ENCODE peak calls at places on chromosomes 2 and 18, in six cellular contexts. One of them, this sample, is unnamed.

GRCh38 chr2:74917702-74918619 is 40.5 kb upstream of the POLE4 start:
- DNase-seq in dorsolateral prefrontal cortex: no peak
- DNase-seq in body of pancreas: no peak
- DNase-seq in AG09309: peak
- DNase-seq in tibial nerve: no peak
- DNase-seq in neural progenitor cell: no peak
- DNase-seq in this sample: no peak

GRCh38 chr18:48615566-48616401 is 77.0 kb downstream of the CTIF start:
- DNase-seq in AG09309: no peak
- DNase-seq in neural progenitor cell: no peak
- DNase-seq in body of pancreas: peak
- DNase-seq in tibial nerve: no peak
- DNase-seq in dorsolateral prefrontal cortex: no peak
- DNase-seq in this sample: no peak

GRCh38 chr2:33273479-33273878 is 203.0 kb upstream of the RASGRP3 start:
- DNase-seq in dorsolateral prefrontal cortex: no peak
- DNase-seq in body of pancreas: no peak
- DNase-seq in AG09309: no peak
- DNase-seq in tibial nerve: no peak
- DNase-seq in neural progenitor cell: no peak
- DNase-seq in this sample: no peak

GRCh38 chr18:72672364-72673151 is 128.4 kb upstream of the CBLN2 start:
- DNase-seq in dorsolateral prefrontal cortex: no peak
- DNase-seq in neural progenitor cell: peak
- DNase-seq in body of pancreas: no peak
- DNase-seq in tibial nerve: no peak
- DNase-seq in AG09309: peak
- DNase-seq in this sample: no peak

GRCh38 chr2:37993135-37993534 is 68.0 kb downstream of the RMDN2 start:
- DNase-seq in body of pancreas: no peak
- DNase-seq in AG09309: no peak
- DNase-seq in neural progenitor cell: no peak
- DNase-seq in dorsolateral prefrontal cortex: no peak
- DNase-seq in tibial nerve: no peak
- DNase-seq in this sample: no peak

GRCh38 chr2:68643011-68643873 is at the start of gene PROKR1:
- DNase-seq in body of pancreas: peak
- DNase-seq in neural progenitor cell: peak
- DNase-seq in AG09309: no peak
- DNase-seq in tibial nerve: no peak
- DNase-seq in dorsolateral prefrontal cortex: no peak
- DNase-seq in this sample: no peak

GRCh38 chr2:110740747-110741349 is 8.5 kb downstream of the ACOXL start:
- DNase-seq in body of pancreas: no peak
- DNase-seq in AG09309: no peak
- DNase-seq in tibial nerve: no peak
- DNase-seq in neural progenitor cell: no peak
- DNase-seq in dorsolateral prefrontal cortex: no peak
- DNase-seq in this sample: no peak

GRCh38 chr2:188303363-188304031 is 11.8 kb downstream of the GULP1 start:
- DNase-seq in AG09309: no peak
- DNase-seq in tibial nerve: no peak
- DNase-seq in neural progenitor cell: peak
- DNase-seq in body of pancreas: no peak
- DNase-seq in dorsolateral prefrontal cortex: no peak
- DNase-seq in this sample: no peak

GRCh38 chr2:15783489-15783888 is 156.9 kb upstream of the MYCN start:
- DNase-seq in tibial nerve: no peak
- DNase-seq in body of pancreas: no peak
- DNase-seq in AG09309: no peak
- DNase-seq in neural progenitor cell: no peak
- DNase-seq in dorsolateral prefrontal cortex: no peak
- DNase-seq in this sample: no peak

GRCh38 chr2:158610059-158610458 is 153.3 kb downstream of the PKP4 start:
- DNase-seq in dorsolateral prefrontal cortex: no peak
- DNase-seq in neural progenitor cell: no peak
- DNase-seq in body of pancreas: no peak
- DNase-seq in tibial nerve: no peak
- DNase-seq in AG09309: no peak
- DNase-seq in this sample: no peak

GRCh38 chr2:225989809-225990208 is 590.3 kb downstream of the NYAP2 start:
- DNase-seq in neural progenitor cell: no peak
- DNase-seq in AG09309: no peak
- DNase-seq in body of pancreas: no peak
- DNase-seq in tibial nerve: no peak
- DNase-seq in dorsolateral prefrontal cortex: no peak
- DNase-seq in this sample: no peak

GRCh38 chr2:120831891-120832290 is 96.2 kb downstream of the GLI2 start:
- DNase-seq in body of pancreas: no peak
- DNase-seq in AG09309: no peak
- DNase-seq in dorsolateral prefrontal cortex: no peak
- DNase-seq in neural progenitor cell: no peak
- DNase-seq in tibial nerve: no peak
- DNase-seq in this sample: no peak

GRCh38 chr18:79275992-79276391 is 119.7 kb upstream of the NFATC1 start:
- DNase-seq in body of pancreas: no peak
- DNase-seq in neural progenitor cell: no peak
- DNase-seq in tibial nerve: no peak
- DNase-seq in AG09309: no peak
- DNase-seq in dorsolateral prefrontal cortex: no peak
- DNase-seq in this sample: no peak

GRCh38 chr2:117618607-117619006 is 195.9 kb upstream of the DDX18 start:
- DNase-seq in neural progenitor cell: no peak
- DNase-seq in dorsolateral prefrontal cortex: no peak
- DNase-seq in body of pancreas: no peak
- DNase-seq in AG09309: no peak
- DNase-seq in tibial nerve: no peak
- DNase-seq in this sample: no peak

GRCh38 chr2:217413193-217413592 is 553.3 kb upstream of the TNP1 start:
- DNase-seq in neural progenitor cell: no peak
- DNase-seq in tibial nerve: no peak
- DNase-seq in dorsolateral prefrontal cortex: no peak
- DNase-seq in AG09309: no peak
- DNase-seq in body of pancreas: no peak
- DNase-seq in this sample: no peak

GRCh38 chr2:50591642-50592041 is 440.3 kb downstream of the NRXN1 start:
- DNase-seq in body of pancreas: peak
- DNase-seq in tibial nerve: peak
- DNase-seq in dorsolateral prefrontal cortex: no peak
- DNase-seq in neural progenitor cell: no peak
- DNase-seq in AG09309: no peak
- DNase-seq in this sample: no peak

GRCh38 chr2:164675027-164675426 is 53.7 kb upstream of the GRB14 start:
- DNase-seq in AG09309: no peak
- DNase-seq in body of pancreas: no peak
- DNase-seq in tibial nerve: no peak
- DNase-seq in neural progenitor cell: no peak
- DNase-seq in dorsolateral prefrontal cortex: no peak
- DNase-seq in this sample: no peak

GRCh38 chr2:23617817-23618216 is 232.8 kb downstream of the KLHL29 start:
- DNase-seq in body of pancreas: no peak
- DNase-seq in neural progenitor cell: no peak
- DNase-seq in dorsolateral prefrontal cortex: no peak
- DNase-seq in AG09309: no peak
- DNase-seq in tibial nerve: peak
- DNase-seq in this sample: no peak

GRCh38 chr2:1598800-1599199 is 145.5 kb downstream of the PXDN start:
- DNase-seq in body of pancreas: no peak
- DNase-seq in dorsolateral prefrontal cortex: no peak
- DNase-seq in AG09309: no peak
- DNase-seq in neural progenitor cell: no peak
- DNase-seq in tibial nerve: no peak
- DNase-seq in this sample: no peak

GRCh38 chr2:117851969-117852368 is 37.5 kb downstream of the DDX18 start:
- DNase-seq in tibial nerve: no peak
- DNase-seq in neural progenitor cell: no peak
- DNase-seq in body of pancreas: no peak
- DNase-seq in AG09309: no peak
- DNase-seq in dorsolateral prefrontal cortex: no peak
- DNase-seq in this sample: no peak

GRCh38 chr2:186496401-186496800 is 10.3 kb downstream of the ZC3H15 start:
- DNase-seq in body of pancreas: no peak
- DNase-seq in neural progenitor cell: no peak
- DNase-seq in tibial nerve: no peak
- DNase-seq in dorsolateral prefrontal cortex: no peak
- DNase-seq in AG09309: no peak
- DNase-seq in this sample: no peak

GRCh38 chr18:23737578-23737977 is 48.3 kb downstream of the LAMA3 start:
- DNase-seq in AG09309: no peak
- DNase-seq in neural progenitor cell: no peak
- DNase-seq in tibial nerve: no peak
- DNase-seq in dorsolateral prefrontal cortex: no peak
- DNase-seq in body of pancreas: no peak
- DNase-seq in this sample: no peak

GRCh38 chr2:46363535-46364170 is 66.4 kb downstream of the EPAS1 start:
- DNase-seq in body of pancreas: no peak
- DNase-seq in AG09309: peak
- DNase-seq in neural progenitor cell: no peak
- DNase-seq in tibial nerve: peak
- DNase-seq in dorsolateral prefrontal cortex: no peak
- DNase-seq in this sample: peak

GRCh38 chr2:175847128-175847527 is 154.9 kb downstream of the LNPK start:
- DNase-seq in dorsolateral prefrontal cortex: no peak
- DNase-seq in AG09309: no peak
- DNase-seq in tibial nerve: no peak
- DNase-seq in body of pancreas: no peak
- DNase-seq in neural progenitor cell: no peak
- DNase-seq in this sample: no peak

GRCh38 chr2:187486241-187486640 is 38.2 kb upstream of the CALCRL start:
- DNase-seq in dorsolateral prefrontal cortex: no peak
- DNase-seq in body of pancreas: no peak
- DNase-seq in tibial nerve: no peak
- DNase-seq in neural progenitor cell: no peak
- DNase-seq in AG09309: no peak
- DNase-seq in this sample: no peak

GRCh38 chr2:86010083-86010482 is 95.6 kb downstream of the POLR1A start:
- DNase-seq in body of pancreas: no peak
- DNase-seq in tibial nerve: no peak
- DNase-seq in AG09309: no peak
- DNase-seq in dorsolateral prefrontal cortex: no peak
- DNase-seq in neural progenitor cell: no peak
- DNase-seq in this sample: no peak

GRCh38 chr2:137998503-137998902 is 34.2 kb downstream of the HNMT start:
- DNase-seq in dorsolateral prefrontal cortex: no peak
- DNase-seq in AG09309: no peak
- DNase-seq in body of pancreas: no peak
- DNase-seq in neural progenitor cell: no peak
- DNase-seq in tibial nerve: no peak
- DNase-seq in this sample: no peak
- TF ChIP-seq CTCF in dorsolateral prefrontal cortex: no peak
- TF ChIP-seq CTCF in AG09309: no peak
- TF ChIP-seq CTCF in body of pancreas: no peak
- TF ChIP-seq CTCF in neural progenitor cell: no peak
- TF ChIP-seq CTCF in tibial nerve: no peak
- TF ChIP-seq CTCF in this sample: no peak

DNA sequence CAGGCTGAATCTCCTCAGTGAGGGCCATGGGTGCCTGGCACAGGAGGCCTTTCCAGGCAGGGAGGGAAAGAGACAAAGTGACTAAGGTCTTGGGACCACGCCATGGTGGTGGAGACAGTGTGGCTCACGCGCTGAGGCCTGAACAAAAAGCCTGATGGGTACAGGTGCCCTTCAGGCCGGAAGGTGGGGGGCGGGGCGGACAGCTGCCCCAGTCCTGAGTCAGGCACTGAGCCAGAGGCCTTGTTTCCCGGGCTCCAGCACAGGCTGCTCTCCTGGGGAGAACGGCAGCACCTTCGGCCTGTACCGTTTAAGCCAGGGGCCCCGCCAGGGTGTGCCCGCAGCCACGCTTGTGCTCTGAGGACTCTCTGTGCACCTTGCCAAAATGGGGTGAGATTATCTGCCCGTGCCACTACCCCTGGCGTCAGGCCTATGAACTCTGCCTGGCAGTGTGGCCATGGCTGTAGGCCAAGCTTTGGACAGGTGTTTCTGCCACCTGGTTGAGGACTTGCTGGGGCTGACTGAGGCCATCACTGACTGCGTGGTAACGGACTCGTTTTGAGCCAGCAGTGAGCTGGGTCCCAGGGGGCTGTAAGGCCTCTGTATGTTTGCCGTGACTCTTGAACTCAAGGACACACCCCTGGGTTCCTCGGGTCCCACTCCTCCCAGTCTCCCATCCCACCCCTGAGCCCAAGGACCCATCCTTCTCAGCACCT is 31.7 kb upstream of the DNMT3A start:
- DNase-seq in body of pancreas: peak
- DNase-seq in dorsolateral prefrontal cortex: no peak
- DNase-seq in neural progenitor cell: no peak
- DNase-seq in tibial nerve: no peak
- DNase-seq in AG09309: no peak
- DNase-seq in this sample: no peak
- H3K4me3 ChIP-seq in body of pancreas: no peak
- H3K4me3 ChIP-seq in dorsolateral prefrontal cortex: no peak
- H3K4me3 ChIP-seq in neural progenitor cell: no peak
- H3K4me3 ChIP-seq in tibial nerve: no peak
- H3K4me3 ChIP-seq in AG09309: no peak
- H3K4me3 ChIP-seq in this sample: no peak

DNA sequence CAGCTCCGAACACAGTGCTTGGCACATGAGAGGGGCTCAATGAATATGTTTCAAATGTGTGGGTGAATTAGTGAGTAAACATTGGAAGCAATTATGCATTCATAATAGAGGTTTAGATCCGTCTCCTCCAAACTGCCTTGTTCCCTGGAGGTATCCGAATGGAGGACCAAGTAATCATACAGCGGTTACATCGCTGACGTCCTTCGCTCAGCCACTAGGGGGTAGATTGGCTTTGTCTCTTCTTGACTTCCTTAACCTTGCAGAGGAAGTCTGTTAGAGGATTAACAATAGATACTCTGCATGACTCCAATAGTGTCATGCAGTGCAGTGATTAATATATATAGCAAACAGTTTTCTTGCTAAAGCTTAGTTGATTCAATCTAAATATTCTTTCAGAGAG is 517.0 kb downstream of the PTPRM start:
- DNase-seq in dorsolateral prefrontal cortex: no peak
- DNase-seq in tibial nerve: peak
- DNase-seq in body of pancreas: peak
- DNase-seq in AG09309: no peak
- DNase-seq in neural progenitor cell: peak
- DNase-seq in this sample: no peak
- TF ChIP-seq CTCF in dorsolateral prefrontal cortex: peak
- TF ChIP-seq CTCF in tibial nerve: peak
- TF ChIP-seq CTCF in body of pancreas: peak
- TF ChIP-seq CTCF in AG09309: peak
- TF ChIP-seq CTCF in neural progenitor cell: peak
- TF ChIP-seq CTCF in this sample: peak

DNA sequence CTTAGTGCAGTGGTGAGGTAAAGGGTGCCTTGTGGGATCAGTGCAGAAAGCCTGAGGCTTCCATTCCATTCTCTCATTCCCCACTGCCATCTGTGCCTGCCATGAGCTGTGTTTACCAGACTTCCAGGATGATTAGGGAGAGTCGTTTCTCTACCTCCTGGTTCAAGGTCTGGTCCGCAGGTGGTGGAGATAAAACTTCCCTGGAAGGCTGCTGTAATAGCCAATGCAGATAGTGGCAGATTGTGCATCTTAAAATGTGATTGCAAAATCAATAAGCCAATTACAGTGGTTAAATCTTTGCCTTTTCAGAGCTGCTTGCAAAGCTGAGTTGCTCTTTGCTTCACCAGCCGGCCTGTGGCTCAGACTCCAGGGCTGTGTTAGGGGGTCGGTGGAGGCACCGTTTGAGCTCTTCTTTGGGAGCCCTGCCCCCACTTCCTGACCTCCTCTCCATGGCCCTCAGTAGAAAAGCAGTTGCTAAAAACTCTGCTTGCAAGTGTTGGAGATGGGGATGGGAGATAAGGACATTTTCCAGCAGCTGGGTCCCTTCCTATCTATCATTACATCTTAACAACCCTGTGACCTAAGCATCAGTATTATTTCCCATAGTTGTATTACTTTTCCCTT is 95.2 kb upstream of the HS6ST1 start:
- DNase-seq in dorsolateral prefrontal cortex: no peak
- DNase-seq in AG09309: no peak
- DNase-seq in neural progenitor cell: no peak
- DNase-seq in body of pancreas: peak
- DNase-seq in tibial nerve: no peak
- DNase-seq in this sample: no peak
- H3K4me3 ChIP-seq in dorsolateral prefrontal cortex: no peak
- H3K4me3 ChIP-seq in AG09309: no peak
- H3K4me3 ChIP-seq in neural progenitor cell: no peak
- H3K4me3 ChIP-seq in body of pancreas: no peak
- H3K4me3 ChIP-seq in tibial nerve: no peak
- H3K4me3 ChIP-seq in this sample: no peak

This sample was measured in retinal pigment epithelial cell.